ENCODE peak calls at places on chromosomes 3 and 15, in eight cellular contexts. C, T, U, L, I, O, Q and F are unnamed samples.

GRCh38 chr3:185270262-185270955 is 16.6 kb upstream of the EHHADH start:
- DNase-seq in C (no peak), T (no peak), U (no peak), L (peak), I (peak), O (no peak), Q (no peak), F (peak)

GRCh38 chr3:150194957-150195356 is 213.1 kb upstream of the TSC22D2 start:
- DNase-seq in C (no peak), T (no peak), U (no peak), L (no peak), I (no peak), O (no peak), Q (no peak), F (no peak)

GRCh38 chr3:195591220-195591619 is 7.5 kb upstream of the APOD start:
- DNase-seq in C (no peak), T (no peak), U (no peak), L (no peak), I (no peak), O (no peak), Q (no peak), F (no peak)

GRCh38 chr15:80871801-80872327 is 92.7 kb downstream of the CEMIP start:
- DNase-seq in C (no peak), T (no peak), U (no peak), L (no peak), I (no peak), O (no peak), Q (no peak), F (no peak)

GRCh38 chr3:69033470-69033869 is 18.7 kb downstream of the TMF1 start:
- DNase-seq in C (no peak), T (no peak), U (no peak), L (no peak), I (no peak), O (no peak), Q (peak), F (no peak)

GRCh38 chr15:81275711-81276417 is 48.1 kb downstream of the STARD5 start:
- DNase-seq in C (no peak), T (no peak), U (no peak), L (no peak), I (no peak), O (no peak), Q (no peak), F (no peak)

GRCh38 chr3:123261666-123262065 is 59.9 kb downstream of the SEC22A start:
- DNase-seq in C (no peak), T (no peak), U (no peak), L (no peak), I (no peak), O (no peak), Q (no peak), F (no peak)

GRCh38 chr3:105473521-105474223 is 107.0 kb downstream of the ALCAM start:
- DNase-seq in C (no peak), T (no peak), U (no peak), L (no peak), I (no peak), O (peak), Q (peak), F (no peak)

GRCh38 chr15:74038707-74039655 is 43.4 kb downstream of the GOLGA6A start:
- DNase-seq in C (no peak), T (no peak), U (no peak), L (no peak), I (no peak), O (no peak), Q (no peak), F (no peak)

GRCh38 chr3:121758727-121759450 is 9.3 kb upstream of the GOLGB1 start:
- DNase-seq in C (no peak), T (no peak), U (no peak), L (no peak), I (no peak), O (no peak), Q (no peak), F (no peak)

GRCh38 chr3:180548050-180548449 is 53.9 kb upstream of the TTC14 start:
- DNase-seq in C (no peak), T (no peak), U (no peak), L (no peak), I (no peak), O (no peak), Q (peak), F (no peak)

GRCh38 chr3:192916455-192917257 is 1.0 kb downstream of the MB21D2 start:
- DNase-seq in C (no peak), T (no peak), U (no peak), L (peak), I (peak), O (no peak), Q (peak), F (peak)

GRCh38 chr3:99108508-99108907 is 207.0 kb upstream of the DCBLD2 start:
- DNase-seq in C (no peak), T (no peak), U (no peak), L (no peak), I (no peak), O (peak), Q (peak), F (peak)

GRCh38 chr15:56931674-56932507 is 13.4 kb downstream of the TCF12 start:
- DNase-seq in C (no peak), T (no peak), U (no peak), L (no peak), I (no peak), O (no peak), Q (no peak), F (no peak)

GRCh38 chr15:66515901-66516322 is 10.8 kb downstream of the ZWILCH start:
- DNase-seq in C (no peak), T (no peak), U (no peak), L (no peak), I (no peak), O (no peak), Q (no peak), F (no peak)

GRCh38 chr15:79953951-79954444 is 17.0 kb downstream of the BCL2A1 start:
- DNase-seq in C (no peak), T (no peak), U (no peak), L (no peak), I (no peak), O (no peak), Q (no peak), F (peak)

GRCh38 chr3:165196577-165197561 is 685 bp upstream of the SLITRK3 start:
- DNase-seq in C (no peak), T (no peak), U (no peak), L (peak), I (peak), O (no peak), Q (no peak), F (no peak)

GRCh38 chr15:41894791-41895463 is 1.1 kb upstream of the SPTBN5 start:
- DNase-seq in C (peak), T (peak), U (peak), L (no peak), I (peak), O (peak), Q (no peak), F (no peak)

GRCh38 chr3:105542604-105543003 is 175.9 kb downstream of the ALCAM start:
- DNase-seq in C (no peak), T (no peak), U (no peak), L (no peak), I (no peak), O (no peak), Q (no peak), F (no peak)

GRCh38 chr3:194275231-194275671 is 75.9 kb downstream of the CPN2 start:
- DNase-seq in C (no peak), T (no peak), U (no peak), L (no peak), I (no peak), O (no peak), Q (no peak), F (peak)

GRCh38 chr3:99548674-99549073 is 89.7 kb upstream of the COL8A1 start:
- DNase-seq in C (no peak), T (no peak), U (no peak), L (no peak), I (no peak), O (no peak), Q (no peak), F (no peak)

GRCh38 chr15:99429681-99430081 is 136.1 kb upstream of the MEF2A start:
- DNase-seq in C (no peak), T (no peak), U (no peak), L (no peak), I (no peak), O (no peak), Q (no peak), F (no peak)